ENCODE peak calls at places on chromosomes 6 and 20, in ten cellular contexts. E, Q, Y, R, I, N, X, U, A and K are unnamed samples.

GRCh38 chr6:142838821-142839685 is 105.9 kb downstream of the HIVEP2 start:
- DNase-seq in E (no peak), Q (no peak), Y (no peak), R (no peak), I (no peak), N (no peak), X (no peak), U (no peak), A (no peak), K (no peak)

GRCh38 chr6:88499436-88499835 is 333.3 kb upstream of the CNR1 start:
- DNase-seq in E (no peak), Q (no peak), Y (no peak), R (no peak), I (no peak), N (no peak), X (no peak), U (no peak), A (no peak), K (no peak)

GRCh38 chr20:17859616-17860232 is 108.9 kb downstream of the SNX5 start:
- DNase-seq in E (no peak), Q (no peak), Y (no peak), R (no peak), I (no peak), N (no peak), X (no peak), U (peak), A (no peak), K (no peak)

GRCh38 chr6:109595998-109596397 is 95.0 kb downstream of the AK9 start:
- DNase-seq in E (peak), Q (no peak), Y (no peak), R (no peak), I (peak), N (no peak), X (peak), U (no peak), A (peak), K (no peak)

GRCh38 chr20:34215711-34216381 is 25.4 kb upstream of the ASIP start:
- DNase-seq in E (peak), Q (peak), Y (peak), R (peak), I (peak), N (peak), X (no peak), U (peak), A (no peak), K (peak)

GRCh38 chr6:170189236-170189635 is 101.6 kb downstream of the DLL1 start:
- DNase-seq in E (no peak), Q (no peak), Y (no peak), R (no peak), I (no peak), N (no peak), X (no peak), U (no peak), A (no peak), K (no peak)

GRCh38 chr20:8401491-8401890 is 269.4 kb downstream of the PLCB1 start:
- DNase-seq in E (no peak), Q (no peak), Y (no peak), R (no peak), I (peak), N (no peak), X (no peak), U (no peak), A (no peak), K (no peak)

GRCh38 chr6:104940881-104941693 is 15.8 kb upstream of the LIN28B start:
- DNase-seq in E (no peak), Q (no peak), Y (no peak), R (peak), I (peak), N (no peak), X (no peak), U (peak), A (peak), K (no peak)

GRCh38 chr6:88780714-88781389 is 182.6 kb downstream of the RNGTT start:
- DNase-seq in E (peak), Q (peak), Y (no peak), R (peak), I (peak), N (no peak), X (peak), U (peak), A (peak), K (peak)

GRCh38 chr6:44010411-44011349 is 116.6 kb downstream of the MRPL14 start:
- DNase-seq in E (no peak), Q (no peak), Y (peak), R (no peak), I (peak), N (no peak), X (no peak), U (no peak), A (no peak), K (no peak)

GRCh38 chr6:116596815-116597214 is 19.5 kb upstream of the RSPH4A start:
- DNase-seq in E (peak), Q (no peak), Y (no peak), R (no peak), I (peak), N (no peak), X (no peak), U (no peak), A (no peak), K (no peak)

GRCh38 chr6:135972586-135972985 is 121.1 kb downstream of the PDE7B start:
- DNase-seq in E (no peak), Q (no peak), Y (no peak), R (no peak), I (no peak), N (no peak), X (no peak), U (no peak), A (no peak), K (no peak)

GRCh38 chr6:106974337-106974998 is at the start of gene CD24:
- DNase-seq in E (peak), Q (no peak), Y (no peak), R (peak), I (no peak), N (no peak), X (peak), U (peak), A (no peak), K (no peak)

GRCh38 chr20:6006603-6006949 is 47.3 kb downstream of the LRRN4 start:
- DNase-seq in E (no peak), Q (no peak), Y (no peak), R (no peak), I (no peak), N (no peak), X (no peak), U (no peak), A (no peak), K (no peak)
- H3K4me3 ChIP-seq in E (peak), Q (peak), Y (peak), R (peak), I (peak), N (peak), X (peak), U (peak), A (peak), K (peak)

GRCh38 chr20:45947110-45947866 is 12.8 kb downstream of the PCIF1 start:
- DNase-seq in E (no peak), Q (no peak), Y (no peak), R (no peak), I (no peak), N (no peak), X (no peak), U (no peak), A (no peak), K (no peak)
- H3K4me3 ChIP-seq in E (no peak), Q (no peak), Y (no peak), R (no peak), I (no peak), N (no peak), X (no peak), U (no peak), A (no peak), K (no peak)

GRCh38 chr6:1678966-1679690 is 69.4 kb downstream of the FOXC1 start:
- DNase-seq in E (no peak), Q (no peak), Y (no peak), R (peak), I (no peak), N (no peak), X (no peak), U (no peak), A (no peak), K (no peak)
- H3K4me3 ChIP-seq in E (no peak), Q (no peak), Y (no peak), R (no peak), I (no peak), N (no peak), X (no peak), U (no peak), A (no peak), K (no peak)

DNA sequence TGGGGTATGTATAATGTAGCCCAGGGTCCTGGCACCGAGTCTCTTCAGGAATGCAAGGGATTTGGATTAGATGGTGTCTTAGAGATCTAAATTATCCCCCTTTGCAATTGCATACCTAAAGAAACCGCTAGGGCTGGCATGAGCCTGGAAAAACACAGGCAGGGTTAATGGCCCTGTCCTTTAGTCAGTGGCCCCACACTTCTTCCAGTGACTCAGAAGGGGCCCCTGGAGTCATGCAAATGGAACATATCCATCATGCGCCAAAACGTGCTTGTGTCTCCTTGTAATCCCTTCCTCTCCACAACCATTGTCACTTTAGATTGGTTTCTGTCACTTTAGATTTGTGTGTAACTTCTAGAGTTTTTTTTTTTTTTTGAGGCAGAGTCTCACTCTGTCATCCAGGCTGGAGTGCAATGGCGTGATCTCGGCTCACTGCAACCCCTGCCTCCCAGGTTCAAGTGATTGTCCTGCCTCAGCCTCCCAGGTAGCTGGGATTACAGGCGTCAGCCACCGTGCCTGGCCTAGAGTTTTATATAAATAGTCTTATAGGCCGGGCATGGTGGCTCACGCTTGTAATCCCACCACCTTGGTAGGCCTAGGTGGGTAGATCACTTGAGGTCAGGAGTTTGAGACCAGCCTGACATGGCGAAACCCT is 8.7 kb upstream of the MYBL2 start:
- DNase-seq in E (peak), Q (no peak), Y (peak), R (no peak), I (peak), N (no peak), X (no peak), U (no peak), A (no peak), K (no peak)
- H3K4me3 ChIP-seq in E (peak), Q (peak), Y (peak), R (peak), I (peak), N (peak), X (peak), U (peak), A (peak), K (peak)

GRCh38 chr20:62358171-62358719 is 8.9 kb downstream of the LAMA5 start:
- DNase-seq in E (no peak), Q (no peak), Y (peak), R (no peak), I (no peak), N (no peak), X (peak), U (no peak), A (no peak), K (no peak)

GRCh38 chr20:62356143-62356947 is 10.8 kb downstream of the LAMA5 start:
- DNase-seq in E (no peak), Q (no peak), Y (peak), R (no peak), I (no peak), N (no peak), X (no peak), U (no peak), A (no peak), K (no peak)

GRCh38 chr20:62357681-62358080 is 9.4 kb downstream of the LAMA5 start:
- DNase-seq in E (no peak), Q (no peak), Y (no peak), R (no peak), I (no peak), N (no peak), X (no peak), U (no peak), A (no peak), K (no peak)

GRCh38 chr20:62355527-62356142 is 11.5 kb downstream of the LAMA5 start:
- DNase-seq in E (no peak), Q (no peak), Y (peak), R (peak), I (no peak), N (no peak), X (no peak), U (peak), A (no peak), K (no peak)

GRCh38 chr20:62356948-62357667 is 10.0 kb downstream of the LAMA5 start:
- DNase-seq in E (no peak), Q (no peak), Y (peak), R (no peak), I (no peak), N (no peak), X (no peak), U (no peak), A (no peak), K (no peak)
- H3K4me3 ChIP-seq in E (no peak), Q (no peak), Y (peak), R (no peak), I (no peak), N (peak), X (no peak), U (no peak), A (no peak), K (no peak)